ENCODE peak calls at places on chromosomes 4 and X, in four cellular contexts. I is cardiac muscle cell, G is astrocyte, U is suprapubic skin. B is an unnamed sample.
A peak's percentile ranks its signal among the peaks of the same experiment; 100 is the strongest.

GRCh38 chrX:116267511-116268040 is 97.0 kb downstream of the AGTR2 start:
- DNase-seq in I (no peak), G (peak; percentile 58), U (no peak), B (no peak)

GRCh38 chr4:113849771-113850170 is 88.2 kb upstream of the CAMK2D start:
- DNase-seq in I (no peak), G (peak; percentile 39), U (no peak), B (no peak)

GRCh38 chrX:115459883-115460564 is 101.0 kb upstream of the PLS3 start:
- DNase-seq in I (no peak), G (peak; percentile 39), U (no peak), B (no peak)

GRCh38 chr4:15765910-15766703 is 12.0 kb upstream of the CD38 start:
- DNase-seq in I (no peak), G (no peak), U (no peak), B (no peak)

GRCh38 chr4:87033902-87034301 is 99.1 kb downstream of the AFF1 start:
- DNase-seq in I (no peak), G (no peak), U (no peak), B (no peak)

GRCh38 chr4:1193206-1194027 is 21.0 kb upstream of the SPON2 start:
- DNase-seq in I (no peak), G (no peak), U (no peak), B (peak; percentile 50)

GRCh38 chr4:71777891-71778290 is 6.0 kb downstream of the GC start:
- DNase-seq in I (no peak), G (no peak), U (no peak), B (no peak)

GRCh38 chr4:5730993-5731975 is 20.3 kb downstream of the EVC start:
- DNase-seq in I (no peak), G (no peak), U (no peak), B (no peak)

GRCh38 chrX:46979340-46979739 is 67.1 kb downstream of the JADE3 start:
- DNase-seq in I (no peak), G (peak; percentile 59), U (no peak), B (no peak)

GRCh38 chrX:25012433-25012735 is 3.4 kb downstream of the ARX start:
- DNase-seq in I (peak; percentile 59), G (no peak), U (no peak), B (no peak)

GRCh38 chr4:1192493-1193205 is 20.3 kb upstream of the SPON2 start:
- DNase-seq in I (no peak), G (no peak), U (peak; percentile 73), B (peak; percentile 49)

GRCh38 chrX:110286126-110286525 is 31.8 kb downstream of the AMMECR1 start:
- DNase-seq in I (no peak), G (peak; percentile 84), U (no peak), B (peak; percentile 36)

GRCh38 chrX:85012098-85012497 is 8.4 kb downstream of the APOOL start:
- DNase-seq in I (no peak), G (no peak), U (no peak), B (no peak)

GRCh38 chr4:45944000-45944399 is 179.9 kb downstream of the GABRG1 start:
- DNase-seq in I (peak; percentile 8), G (no peak), U (no peak), B (no peak)

GRCh38 chr4:82797591-82798081 is 960 bp downstream of the SCD5 start:
- DNase-seq in I (peak; percentile 36), G (peak; percentile 46), U (no peak), B (no peak)

GRCh38 chr4:128528793-128529553 is 241.4 kb upstream of the PGRMC2 start:
- DNase-seq in I (peak; percentile 67), G (peak; percentile 100), U (no peak), B (peak; percentile 72)

GRCh38 chrX:144896323-144896722 is 351.0 kb upstream of the SPANXN1 start:
- DNase-seq in I (peak; percentile 0), G (no peak), U (no peak), B (no peak)

GRCh38 chrX:122517781-122518180 is 666.3 kb upstream of the GRIA3 start:
- DNase-seq in I (no peak), G (peak; percentile 80), U (no peak), B (no peak)

GRCh38 chr4:128287159-128287870 is at the start of gene PGRMC2:
- DNase-seq in I (no peak), G (peak; percentile 19), U (peak; percentile 82), B (peak; percentile 58)

GRCh38 chrX:123487226-123487625 is 245.6 kb downstream of the THOC2 start:
- DNase-seq in I (no peak), G (peak; percentile 25), U (no peak), B (no peak)

GRCh38 chrX:94854251-94854650 is 1180.2 kb downstream of the FAM133A start:
- DNase-seq in I (no peak), G (no peak), U (no peak), B (no peak)

GRCh38 chr4:7911044-7911578 is 28.6 kb downstream of the AFAP1 start:
- DNase-seq in I (peak; percentile 89), G (peak; percentile 91), U (no peak), B (no peak)

GRCh38 chr4:69800599-69800998 is 40.2 kb upstream of the SULT1B1 start:
- DNase-seq in I (no peak), G (peak; percentile 34), U (no peak), B (no peak)

GRCh38 chr4:169015237-169015636 is 5.2 kb upstream of the CBR4 start:
- DNase-seq in I (peak; percentile 13), G (no peak), U (no peak), B (no peak)

GRCh38 chr4:25253072-25253447 is 19.2 kb downstream of the PI4K2B start:
- DNase-seq in I (peak; percentile 22), G (peak; percentile 9), U (no peak), B (no peak)

GRCh38 chr4:165761968-165762367 is 111.1 kb upstream of the TLL1 start:
- DNase-seq in I (no peak), G (peak; percentile 20), U (no peak), B (no peak)

GRCh38 chr4:6580353-6580752 is 5.4 kb downstream of the MAN2B2 start:
- DNase-seq in I (no peak), G (no peak), U (no peak), B (no peak)

GRCh38 chrX:100600769-100601168 is 16.0 kb downstream of the TNMD start:
- DNase-seq in I (no peak), G (no peak), U (no peak), B (no peak)

GRCh38 chr4:184408021-184408710 is 66.2 kb downstream of the IRF2 start:
- DNase-seq in I (no peak), G (peak; percentile 92), U (no peak), B (no peak)

GRCh38 chr4:184406915-184407314 is 67.4 kb downstream of the IRF2 start:
- DNase-seq in I (no peak), G (no peak), U (no peak), B (no peak)

GRCh38 chr4:184409911-184410692 is 64.2 kb downstream of the IRF2 start:
- DNase-seq in I (no peak), G (no peak), U (no peak), B (no peak)

GRCh38 chr4:184409502-184409901 is 64.8 kb downstream of the IRF2 start:
- DNase-seq in I (no peak), G (no peak), U (no peak), B (no peak)

DNA sequence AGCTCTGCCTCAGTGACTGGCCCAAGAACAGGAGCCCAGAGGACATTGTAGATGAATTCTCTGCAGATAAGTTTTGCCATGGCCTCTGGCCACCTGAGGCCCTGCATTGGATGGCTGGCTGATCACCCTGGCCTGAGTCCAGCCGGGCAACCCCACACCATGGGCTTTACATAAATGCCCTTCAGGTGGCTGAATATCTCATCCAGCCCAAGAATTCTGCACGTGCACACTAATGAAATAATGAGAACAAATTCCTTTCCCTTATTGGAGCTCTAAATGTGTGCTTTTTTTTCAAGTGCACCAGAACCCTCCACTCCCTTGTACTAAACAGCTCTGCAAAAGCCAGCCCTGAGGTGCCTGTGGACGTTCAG is 65.7 kb downstream of the IRF2 start:
- DNase-seq in I (no peak), G (no peak), U (no peak), B (no peak)
- H3K27ac ChIP-seq in I (no peak overlapping the region), G (peak overlapping the region; percentile 78), U (no peak overlapping the region), B (peak overlapping the region; percentile 43)

GRCh38 chrX:102651242-102651967 is at the start of gene GPRASP1:
- DNase-seq in I (peak; percentile 57), G (peak; percentile 26), U (no peak), B (no peak)

GRCh38 chrX:102654696-102655095 is 3.4 kb downstream of the GPRASP1 start:
- DNase-seq in I (no peak), G (no peak), U (no peak), B (no peak)

GRCh38 chrX:102650903-102651241 is 411 bp upstream of the GPRASP1 start:
- DNase-seq in I (no peak), G (no peak), U (no peak), B (no peak)

DNA sequence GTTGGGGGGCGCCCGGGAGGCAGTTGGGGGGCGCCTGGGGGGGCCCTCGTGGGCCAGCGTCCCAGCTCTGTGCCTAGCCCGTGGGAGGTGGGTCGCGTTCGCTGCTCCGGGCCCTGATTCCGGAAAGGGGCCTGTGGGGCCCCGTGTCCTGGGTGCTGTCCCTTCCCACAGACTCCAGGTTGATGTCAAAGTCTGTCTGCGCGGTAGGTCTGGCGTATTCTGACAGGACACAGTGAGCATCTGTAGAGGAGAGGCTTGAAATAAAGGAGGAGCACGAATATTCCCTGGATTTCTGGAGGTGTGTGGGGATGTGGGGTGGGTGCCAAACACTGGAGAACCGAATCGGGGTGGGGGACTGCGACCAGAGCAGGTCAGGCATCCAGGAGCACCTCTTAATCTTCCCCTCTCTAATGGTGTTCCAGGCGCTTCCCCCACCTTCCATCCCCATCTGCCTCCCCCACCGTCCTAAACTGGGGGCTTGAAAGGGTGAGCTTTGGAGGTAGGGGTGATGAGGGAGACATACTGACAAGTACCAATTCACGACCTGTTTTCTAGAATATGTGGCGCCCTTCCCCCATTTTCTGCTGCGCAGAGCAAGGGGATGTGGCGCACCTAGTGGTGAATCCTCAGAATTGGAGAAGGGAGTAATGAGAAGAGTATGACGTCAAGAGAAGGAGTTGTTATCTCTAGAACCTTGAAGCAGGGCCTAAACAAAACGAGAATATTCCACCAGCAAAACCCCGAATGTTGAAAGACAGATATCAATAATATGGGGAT is 873 bp downstream of the GPRASP1 start:
- DNase-seq in I (peak; percentile 15), G (no peak), U (no peak), B (no peak)
- TF ChIP-seq CTCF in I (peak; percentile 67), G (peak; percentile 51), U (peak; percentile 47), B (peak; percentile 7)

DNA sequence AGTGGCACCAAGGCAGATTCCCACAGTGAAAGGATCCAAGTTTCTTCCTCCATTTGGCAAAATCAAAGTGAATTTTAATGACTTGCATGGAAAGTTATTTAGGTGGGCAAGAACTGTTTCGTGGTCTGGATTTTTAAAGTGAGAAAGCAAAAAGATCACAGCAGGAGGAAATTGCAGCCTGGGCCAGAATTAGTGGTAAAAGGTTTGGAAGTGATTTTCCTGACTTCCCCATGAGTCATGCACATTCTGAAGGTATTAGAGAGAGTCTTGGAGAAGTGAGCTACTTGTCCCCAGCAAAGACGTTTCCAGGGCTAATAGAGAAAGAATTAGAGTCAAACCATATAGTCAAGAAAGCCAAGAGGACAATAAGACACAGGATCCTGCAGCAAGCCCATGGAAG is 207.8 kb downstream of the ANTXR2 start:
- DNase-seq in I (no peak), G (peak; percentile 86), U (no peak), B (no peak)
- H3K27ac ChIP-seq in I (no peak overlapping the region), G (peak overlapping the region; percentile 47), U (no peak overlapping the region), B (no peak overlapping the region)

GRCh38 chrX:125132274-125132673 is 187.4 kb upstream of the TEX13C start:
- DNase-seq in I (no peak), G (no peak), U (no peak), B (no peak)

DNA sequence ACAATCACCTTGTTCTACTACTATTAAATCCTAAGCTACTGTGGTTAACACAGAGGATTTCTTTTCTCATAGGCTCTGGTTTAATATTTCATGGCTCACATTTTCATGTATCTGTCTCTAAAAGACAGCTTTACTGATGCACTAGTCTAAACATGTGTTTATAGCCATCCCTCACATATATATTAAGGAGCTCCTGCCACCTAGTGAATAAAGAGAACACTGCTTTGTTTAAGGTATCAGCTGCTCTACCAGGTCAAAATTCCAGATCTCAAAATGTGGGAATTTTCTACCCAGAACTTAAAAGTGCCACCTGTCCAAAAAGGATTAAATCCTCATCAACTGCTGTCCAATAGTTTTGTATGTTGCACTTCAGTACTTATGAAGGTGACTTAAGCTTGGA is 188.5 kb upstream of the TEX13C start:
- DNase-seq in I (peak; percentile 14), G (no peak), U (no peak), B (no peak)
- TF ChIP-seq CTCF in I (no peak), G (no peak), U (no peak), B (peak; percentile 32)